ENCODE peak calls at places on chromosomes 11 and 22, in seven cellular contexts. Z is right cardiac atrium; C is heart left ventricle; I is H9; B is K562; J is CD4-positive, alpha-beta T cell; M is neuronal stem cell. E is an unnamed sample.

GRCh38 chr11:94767701-94768601 is at the start of gene AMOTL1:
- DNase-seq in J (peak; percentile 37), M (peak; percentile 87), B (peak; percentile 89), Z (peak; percentile 97), I (peak; percentile 92), C (peak; percentile 94), E (peak; percentile 4)

GRCh38 chr11:83115551-83115950 is 41.4 kb upstream of the PCF11 start:
- DNase-seq in C (no peak), J (no peak), Z (peak; percentile 66), M (no peak), B (peak; percentile 22), I (no peak), E (no peak)

GRCh38 chr22:31952094-31952401 is 7.7 kb downstream of the YWHAH start:
- DNase-seq in B (no peak), M (no peak), I (no peak), C (no peak), J (no peak), Z (no peak), E (no peak)

GRCh38 chr22:26756675-26757293 is 99.4 kb downstream of the MIAT start:
- DNase-seq in M (peak; percentile 67), B (peak; percentile 57), C (peak; percentile 67), Z (peak; percentile 87), J (no peak), I (peak; percentile 72), E (no peak)

GRCh38 chr22:44823396-44823795 is 71.0 kb downstream of the ARHGAP8 start:
- DNase-seq in B (no peak), I (no peak), Z (peak; percentile 19), J (no peak), M (no peak), C (no peak), E (no peak)

GRCh38 chr11:23976776-23977380 is 520.0 kb upstream of the LUZP2 start:
- DNase-seq in B (no peak), M (no peak), C (no peak), J (no peak), I (no peak), Z (no peak), E (no peak)

GRCh38 chr11:35147273-35147672 is 8.3 kb downstream of the CD44 start:
- DNase-seq in C (no peak), Z (no peak), M (no peak), I (no peak), J (no peak), B (no peak), E (no peak)

GRCh38 chr11:33723238-33723881 is 12.9 kb downstream of the CD59 start:
- DNase-seq in J (no peak), M (no peak), C (peak; percentile 70), I (no peak), B (peak; percentile 80), Z (no peak), E (no peak)

GRCh38 chr11:128624269-128625170 is 37.2 kb upstream of the ETS1 start:
- DNase-seq in B (no peak), C (no peak), Z (peak; percentile 50), J (peak; percentile 69), M (no peak), I (no peak), E (no peak)

GRCh38 chr11:112050721-112051120 is 23.1 kb downstream of the PIH1D2 start:
- DNase-seq in M (no peak), I (no peak), B (no peak), Z (no peak), J (no peak), C (no peak), E (no peak)

GRCh38 chr11:58446294-58446693 is 4.3 kb upstream of the OR5B12 start:
- DNase-seq in M (no peak), Z (no peak), C (no peak), J (no peak), I (no peak), B (peak; percentile 49), E (no peak)

GRCh38 chr11:96307748-96308133 is 35.3 kb downstream of the MAML2 start:
- DNase-seq in I (no peak), C (no peak), B (no peak), M (no peak), Z (no peak), J (no peak), E (no peak)

GRCh38 chr11:76800466-76801200 is 17.5 kb downstream of the TSKU start:
- DNase-seq in Z (no peak), I (peak; percentile 19), J (no peak), M (no peak), C (no peak), B (no peak), E (no peak)

GRCh38 chr11:16148301-16148787 is 208.0 kb downstream of the SOX6 start:
- DNase-seq in C (peak; percentile 26), Z (peak; percentile 27), J (no peak), M (no peak), I (no peak), B (no peak), E (no peak)

DNA sequence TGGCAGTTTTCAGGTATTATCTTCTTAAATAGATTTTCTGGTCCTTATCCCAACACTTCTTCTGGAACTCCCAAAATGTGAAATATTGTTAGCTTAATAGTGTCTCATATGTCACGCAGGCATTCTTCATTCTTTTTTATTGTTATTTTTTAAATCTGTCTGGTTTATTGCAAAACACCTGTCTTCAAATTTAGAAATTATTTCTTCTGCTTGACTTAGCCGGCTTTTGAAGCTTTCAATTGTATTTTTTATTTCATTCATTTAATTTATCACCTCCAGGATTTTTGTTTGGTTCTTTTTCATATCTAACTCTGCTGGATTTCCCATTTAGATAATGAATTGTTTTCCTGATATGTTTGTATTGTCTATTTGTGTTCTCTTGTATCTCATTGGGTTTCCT is 49.9 kb downstream of the KCNQ1OT1 start:
- DNase-seq in M (no peak), C (no peak), Z (no peak), J (no peak), B (no peak), I (no peak), E (no peak)
- H3K9me3 ChIP-seq in M (peaks cover 56% of the 10 kb centered on the region), C (peaks cover 82% of the 10 kb centered on the region), Z (peaks cover 4% of the 10 kb centered on the region), J (peaks cover 50% of the 10 kb centered on the region), B (peaks cover 32% of the 10 kb centered on the region), I (peaks cover 61% of the 10 kb centered on the region), E (peaks cover 43% of the 10 kb centered on the region)

GRCh38 chr11:99773646-99774045 is 752.9 kb downstream of the CNTN5 start:
- DNase-seq in J (no peak), Z (no peak), B (no peak), I (no peak), M (no peak), C (no peak), E (no peak)
- H3K9me3 ChIP-seq in J (no peaks in the 10 kb centered on the region), Z (no peaks in the 10 kb centered on the region), B (no peaks in the 10 kb centered on the region), I (no peaks in the 10 kb centered on the region), M (no peaks in the 10 kb centered on the region), C (no peaks in the 10 kb centered on the region), E (no peaks in the 10 kb centered on the region)

GRCh38 chr22:48587236-48587865 is 1240.3 kb downstream of the BRD1 start:
- DNase-seq in M (no peak), I (no peak), J (no peak), C (no peak), Z (no peak), B (no peak), E (no peak)
- H3K9me3 ChIP-seq in M (no peaks in the 10 kb centered on the region), I (no peaks in the 10 kb centered on the region), J (no peaks in the 10 kb centered on the region), C (no peaks in the 10 kb centered on the region), Z (no peaks in the 10 kb centered on the region), B (peaks cover 5% of the 10 kb centered on the region), E (no peaks in the 10 kb centered on the region)

DNA sequence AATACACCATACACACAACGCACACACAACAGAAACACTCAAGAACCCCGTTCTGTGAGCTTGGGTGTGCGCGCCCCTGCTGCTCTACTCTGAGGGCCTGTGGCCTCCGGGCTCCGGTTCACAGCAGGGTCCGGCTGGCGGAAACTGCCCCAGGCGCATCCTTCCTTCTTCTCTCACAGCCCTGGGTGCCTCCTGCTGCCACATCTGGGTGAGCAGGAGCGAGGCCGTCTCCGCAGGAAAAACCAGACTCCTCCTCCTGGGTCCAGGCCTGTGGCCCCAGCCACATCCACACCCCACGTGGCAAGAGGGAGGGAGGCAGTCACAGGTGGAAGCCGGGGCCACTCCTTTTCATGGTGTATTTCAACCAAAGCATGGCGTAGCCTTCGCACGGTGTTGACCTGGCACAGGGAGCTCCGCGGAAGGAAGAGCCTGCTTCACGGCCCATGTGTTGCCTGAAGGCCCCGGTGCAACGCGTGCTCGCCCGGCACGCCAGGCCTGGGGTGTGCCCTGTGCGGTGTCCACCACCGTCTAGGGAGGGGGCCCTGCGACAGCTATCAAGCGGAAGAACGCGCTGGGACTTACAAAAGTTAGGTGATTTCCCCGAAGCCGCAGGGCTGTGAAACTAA is 1502.7 kb downstream of the TBC1D22A start:
- DNase-seq in C (no peak), B (no peak), M (no peak), I (no peak), Z (peak; percentile 36), J (no peak), E (no peak)
- H3K9me3 ChIP-seq in C (no peaks in the 10 kb centered on the region), B (no peaks in the 10 kb centered on the region), M (no peaks in the 10 kb centered on the region), I (no peaks in the 10 kb centered on the region), Z (no peaks in the 10 kb centered on the region), J (no peaks in the 10 kb centered on the region), E (no peaks in the 10 kb centered on the region)

GRCh38 chr11:133520707-133521106 is 11.6 kb downstream of the OPCML start:
- DNase-seq in Z (peak; percentile 79), M (no peak), B (no peak), I (no peak), C (peak; percentile 49), J (no peak), E (no peak)
- H3K9me3 ChIP-seq in Z (no peaks in the 10 kb centered on the region), M (no peaks in the 10 kb centered on the region), B (no peaks in the 10 kb centered on the region), I (no peaks in the 10 kb centered on the region), C (no peaks in the 10 kb centered on the region), J (no peaks in the 10 kb centered on the region), E (no peaks in the 10 kb centered on the region)

GRCh38 chr22:48705159-48705916 is 1122.3 kb downstream of the BRD1 start:
- DNase-seq in Z (peak; percentile 24), I (no peak), B (no peak), M (no peak), C (no peak), J (no peak), E (no peak)
- H3K9me3 ChIP-seq in Z (no peaks in the 10 kb centered on the region), I (no peaks in the 10 kb centered on the region), B (no peaks in the 10 kb centered on the region), M (no peaks in the 10 kb centered on the region), C (no peaks in the 10 kb centered on the region), J (no peaks in the 10 kb centered on the region), E (no peaks in the 10 kb centered on the region)

DNA sequence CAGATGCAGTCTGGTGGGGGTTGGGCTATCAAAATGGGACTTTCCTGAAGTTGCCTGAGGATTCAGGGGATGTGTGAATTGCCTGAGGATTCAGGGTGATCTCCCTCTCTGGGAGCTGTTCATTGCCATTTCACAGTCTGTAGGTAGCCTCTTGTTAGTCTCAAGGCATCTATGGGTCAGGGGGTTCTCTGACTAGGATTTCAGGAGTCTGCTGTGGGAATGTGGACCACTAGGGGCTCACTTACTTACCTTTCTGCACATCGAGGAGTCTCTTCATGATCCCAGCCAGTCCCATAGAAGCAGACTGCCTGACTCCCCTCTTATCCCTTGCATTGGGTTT is 54.0 kb downstream of the KCNQ1OT1 start:
- DNase-seq in J (no peak), C (no peak), B (no peak), Z (no peak), M (no peak), I (no peak), E (no peak)
- H3K9me3 ChIP-seq in J (peaks cover 75% of the 10 kb centered on the region), C (peaks cover 93% of the 10 kb centered on the region), B (peaks cover 22% of the 10 kb centered on the region), Z (peaks cover 6% of the 10 kb centered on the region), M (peaks cover 51% of the 10 kb centered on the region), I (peaks cover 42% of the 10 kb centered on the region), E (peaks cover 90% of the 10 kb centered on the region)

E was measured in esophagus squamous epithelium.